ENCODE peak calls at places on chromosomes 5 and 9, in four cellular contexts. Z, N, M and G are unnamed samples.

GRCh38 chr9:88998506-88998905 is 7.2 kb downstream of the S1PR3 start:
- DNase-seq in Z (no peak), N (no peak), M (no peak), G (no peak)

GRCh38 chr9:127950513-127951210 is 13.0 kb upstream of the DPM2 start:
- DNase-seq in Z (no peak), M (peak), N (peak), G (no peak)

GRCh38 chr9:123423036-123423640 is 67.1 kb downstream of the CRB2 start:
- DNase-seq in M (no peak), Z (no peak), N (no peak), G (no peak)

GRCh38 chr5:74575741-74576538 is 64.6 kb downstream of the ENC1 start:
- DNase-seq in M (no peak), N (no peak), Z (no peak), G (peak)

GRCh38 chr9:135414293-135414692 is 65.3 kb upstream of the PPP1R26 start:
- DNase-seq in N (no peak), Z (no peak), M (no peak), G (no peak)

GRCh38 chr5:177454397-177455035 is 7.9 kb downstream of the PRR7 start:
- DNase-seq in N (peak), Z (peak), M (peak), G (peak)

GRCh38 chr5:158744226-158744625 is 355.5 kb downstream of the EBF1 start:
- DNase-seq in N (no peak), Z (no peak), M (no peak), G (no peak)

GRCh38 chr5:148776261-148776660 is 50.1 kb upstream of the ADRB2 start:
- DNase-seq in M (no peak), Z (no peak), N (no peak), G (no peak)

GRCh38 chr5:145854651-145855258 is 18.1 kb downstream of the GRXCR2 start:
- DNase-seq in M (no peak), Z (no peak), N (no peak), G (peak)

GRCh38 chr5:94181940-94182339 is 436.5 kb downstream of the KIAA0825 start:
- DNase-seq in M (no peak), N (no peak), Z (no peak), G (no peak)

GRCh38 chr9:92425578-92425977 is 1.3 kb upstream of the OMD start:
- DNase-seq in N (no peak), Z (no peak), M (no peak), G (no peak)

GRCh38 chr9:131065599-131065998 is 30.7 kb upstream of the AIF1L start:
- DNase-seq in M (no peak), N (no peak), Z (no peak), G (no peak)

GRCh38 chr5:53249529-53249928 is 140.0 kb upstream of the MOCS2 start:
- DNase-seq in N (no peak), M (no peak), Z (no peak), G (peak)

GRCh38 chr5:146877178-146877681 is 1.3 kb downstream of the PPP2R2B start:
- DNase-seq in Z (no peak), N (peak), M (no peak), G (no peak)